ENCODE peak calls at places on chromosome 21, in seven cellular contexts. One of them, this sample, is unnamed.

GRCh38 chr21:17775431-17776126 is 43.6 kb downstream of the C21orf91 start:
- DNase-seq in GDM1: no peak
- DNase-seq in PC-3: no peak
- DNase-seq in Calu3: no peak
- DNase-seq in H7: no peak
- DNase-seq in cardiac fibroblast: no peak
- DNase-seq in activated T-cell treated with anti-CD3 and anti-CD28 coated beads for 1 hour: no peak
- DNase-seq in this sample: no peak

GRCh38 chr21:39159342-39160063 is 23.7 kb downstream of the PSMG1 start:
- DNase-seq in Calu3: no peak
- DNase-seq in H7: no peak
- DNase-seq in PC-3: no peak
- DNase-seq in GDM1: no peak
- DNase-seq in activated T-cell treated with anti-CD3 and anti-CD28 coated beads for 1 hour: no peak
- DNase-seq in cardiac fibroblast: peak; percentile 21
- DNase-seq in this sample: no peak

GRCh38 chr21:45894107-45894810 is 87.3 kb upstream of the COL6A1 start:
- DNase-seq in H7: no peak
- DNase-seq in PC-3: peak; percentile 17
- DNase-seq in GDM1: no peak
- DNase-seq in activated T-cell treated with anti-CD3 and anti-CD28 coated beads for 1 hour: no peak
- DNase-seq in Calu3: no peak
- DNase-seq in cardiac fibroblast: peak; percentile 82
- DNase-seq in this sample: no peak

GRCh38 chr21:46633561-46633960 is 1.9 kb upstream of the PRMT2 start:
- DNase-seq in GDM1: no peak
- DNase-seq in Calu3: no peak
- DNase-seq in cardiac fibroblast: no peak
- DNase-seq in activated T-cell treated with anti-CD3 and anti-CD28 coated beads for 1 hour: no peak
- DNase-seq in PC-3: no peak
- DNase-seq in H7: no peak
- DNase-seq in this sample: no peak

GRCh38 chr21:39141502-39141901 is 41.7 kb downstream of the PSMG1 start:
- DNase-seq in Calu3: no peak
- DNase-seq in PC-3: no peak
- DNase-seq in cardiac fibroblast: peak; percentile 24
- DNase-seq in H7: no peak
- DNase-seq in GDM1: no peak
- DNase-seq in activated T-cell treated with anti-CD3 and anti-CD28 coated beads for 1 hour: no peak
- DNase-seq in this sample: no peak

GRCh38 chr21:16454371-16454770 is 724.6 kb downstream of the USP25 start:
- DNase-seq in Calu3: no peak
- DNase-seq in H7: no peak
- DNase-seq in activated T-cell treated with anti-CD3 and anti-CD28 coated beads for 1 hour: no peak
- DNase-seq in cardiac fibroblast: peak; percentile 53
- DNase-seq in PC-3: no peak
- DNase-seq in GDM1: no peak
- DNase-seq in this sample: peak; percentile 14

GRCh38 chr21:27060190-27060589 is 93.3 kb upstream of the ADAMTS5 start:
- DNase-seq in PC-3: no peak
- DNase-seq in Calu3: no peak
- DNase-seq in H7: no peak
- DNase-seq in GDM1: no peak
- DNase-seq in cardiac fibroblast: peak; percentile 17
- DNase-seq in activated T-cell treated with anti-CD3 and anti-CD28 coated beads for 1 hour: no peak
- DNase-seq in this sample: peak; percentile 10

GRCh38 chr21:23936224-23936623 is 1671.1 kb downstream of the MRPL39 start:
- DNase-seq in cardiac fibroblast: peak; percentile 21
- DNase-seq in activated T-cell treated with anti-CD3 and anti-CD28 coated beads for 1 hour: no peak
- DNase-seq in GDM1: no peak
- DNase-seq in PC-3: peak; percentile 53
- DNase-seq in Calu3: no peak
- DNase-seq in H7: peak; percentile 59
- DNase-seq in this sample: no peak

GRCh38 chr21:41825881-41826280 is 53.3 kb downstream of the PRDM15 start:
- DNase-seq in H7: no peak
- DNase-seq in activated T-cell treated with anti-CD3 and anti-CD28 coated beads for 1 hour: no peak
- DNase-seq in Calu3: no peak
- DNase-seq in PC-3: no peak
- DNase-seq in GDM1: no peak
- DNase-seq in cardiac fibroblast: no peak
- DNase-seq in this sample: no peak

GRCh38 chr21:44092201-44092600 is 15.0 kb upstream of the PWP2 start:
- DNase-seq in cardiac fibroblast: no peak
- DNase-seq in PC-3: no peak
- DNase-seq in H7: no peak
- DNase-seq in activated T-cell treated with anti-CD3 and anti-CD28 coated beads for 1 hour: no peak
- DNase-seq in Calu3: no peak
- DNase-seq in GDM1: no peak
- DNase-seq in this sample: no peak

GRCh38 chr21:25508364-25508763 is 98.9 kb downstream of the MRPL39 start:
- DNase-seq in GDM1: no peak
- DNase-seq in activated T-cell treated with anti-CD3 and anti-CD28 coated beads for 1 hour: no peak
- DNase-seq in Calu3: no peak
- DNase-seq in PC-3: no peak
- DNase-seq in cardiac fibroblast: no peak
- DNase-seq in H7: no peak
- DNase-seq in this sample: no peak

GRCh38 chr21:42079008-42079938 is 8.2 kb downstream of the UMODL1 start:
- DNase-seq in cardiac fibroblast: no peak
- DNase-seq in H7: no peak
- DNase-seq in Calu3: no peak
- DNase-seq in GDM1: no peak
- DNase-seq in activated T-cell treated with anti-CD3 and anti-CD28 coated beads for 1 hour: no peak
- DNase-seq in PC-3: no peak
- DNase-seq in this sample: peak; percentile 69

GRCh38 chr21:37866027-37866426 is 50.2 kb downstream of the KCNJ6 start:
- DNase-seq in cardiac fibroblast: no peak
- DNase-seq in PC-3: no peak
- DNase-seq in H7: no peak
- DNase-seq in activated T-cell treated with anti-CD3 and anti-CD28 coated beads for 1 hour: no peak
- DNase-seq in GDM1: peak; percentile 19
- DNase-seq in Calu3: no peak
- DNase-seq in this sample: peak; percentile 74

GRCh38 chr21:45992311-45993209 is 11.0 kb downstream of the COL6A1 start:
- DNase-seq in cardiac fibroblast: no peak
- DNase-seq in Calu3: no peak
- DNase-seq in activated T-cell treated with anti-CD3 and anti-CD28 coated beads for 1 hour: no peak
- DNase-seq in GDM1: no peak
- DNase-seq in H7: peak; percentile 56
- DNase-seq in PC-3: no peak
- DNase-seq in this sample: no peak

GRCh38 chr21:45208627-45208951 is 79.1 kb downstream of the POFUT2 start:
- DNase-seq in Calu3: no peak
- DNase-seq in cardiac fibroblast: no peak
- DNase-seq in GDM1: no peak
- DNase-seq in activated T-cell treated with anti-CD3 and anti-CD28 coated beads for 1 hour: no peak
- DNase-seq in H7: no peak
- DNase-seq in PC-3: peak; percentile 12
- DNase-seq in this sample: no peak

GRCh38 chr21:43928230-43928607 is 63.2 kb downstream of the AGPAT3 start:
- DNase-seq in GDM1: no peak
- DNase-seq in Calu3: no peak
- DNase-seq in activated T-cell treated with anti-CD3 and anti-CD28 coated beads for 1 hour: no peak
- DNase-seq in cardiac fibroblast: no peak
- DNase-seq in PC-3: no peak
- DNase-seq in H7: peak; percentile 60
- DNase-seq in this sample: no peak

GRCh38 chr21:15731243-15731613 is 1.4 kb downstream of the USP25 start:
- DNase-seq in cardiac fibroblast: no peak
- DNase-seq in H7: no peak
- DNase-seq in activated T-cell treated with anti-CD3 and anti-CD28 coated beads for 1 hour: no peak
- DNase-seq in PC-3: peak; percentile 86
- DNase-seq in GDM1: no peak
- DNase-seq in Calu3: no peak
- DNase-seq in this sample: peak; percentile 70

GRCh38 chr21:26887241-26887640 is 42.0 kb upstream of the ADAMTS1 start:
- DNase-seq in PC-3: peak; percentile 4
- DNase-seq in H7: no peak
- DNase-seq in cardiac fibroblast: peak; percentile 37
- DNase-seq in GDM1: no peak
- DNase-seq in Calu3: no peak
- DNase-seq in activated T-cell treated with anti-CD3 and anti-CD28 coated beads for 1 hour: no peak
- DNase-seq in this sample: no peak

GRCh38 chr21:32257952-32258785 is 20.7 kb downstream of the MIS18A start:
- DNase-seq in PC-3: peak; percentile 89
- DNase-seq in activated T-cell treated with anti-CD3 and anti-CD28 coated beads for 1 hour: no peak
- DNase-seq in H7: peak; percentile 78
- DNase-seq in GDM1: peak; percentile 3
- DNase-seq in cardiac fibroblast: peak; percentile 91
- DNase-seq in Calu3: peak; percentile 59
- DNase-seq in this sample: peak; percentile 80

GRCh38 chr21:39660191-39660590 is 47.5 kb downstream of the B3GALT5 start:
- DNase-seq in cardiac fibroblast: peak; percentile 28
- DNase-seq in H7: no peak
- DNase-seq in GDM1: no peak
- DNase-seq in activated T-cell treated with anti-CD3 and anti-CD28 coated beads for 1 hour: no peak
- DNase-seq in PC-3: peak; percentile 25
- DNase-seq in Calu3: no peak
- DNase-seq in this sample: no peak

GRCh38 chr21:34743831-34744230 is 75.0 kb downstream of the CLIC6 start:
- DNase-seq in activated T-cell treated with anti-CD3 and anti-CD28 coated beads for 1 hour: no peak
- DNase-seq in H7: no peak
- DNase-seq in GDM1: no peak
- DNase-seq in Calu3: peak; percentile 59
- DNase-seq in cardiac fibroblast: peak; percentile 56
- DNase-seq in PC-3: peak; percentile 98
- DNase-seq in this sample: peak; percentile 81

GRCh38 chr21:15367061-15367626 is 302.3 kb upstream of the NRIP1 start:
- DNase-seq in H7: no peak
- DNase-seq in Calu3: no peak
- DNase-seq in GDM1: no peak
- DNase-seq in PC-3: no peak
- DNase-seq in activated T-cell treated with anti-CD3 and anti-CD28 coated beads for 1 hour: no peak
- DNase-seq in cardiac fibroblast: no peak
- DNase-seq in this sample: no peak

GRCh38 chr21:33940846-33941245 is 25.2 kb upstream of the ATP5PO start:
- DNase-seq in PC-3: no peak
- DNase-seq in GDM1: no peak
- DNase-seq in Calu3: no peak
- DNase-seq in activated T-cell treated with anti-CD3 and anti-CD28 coated beads for 1 hour: no peak
- DNase-seq in cardiac fibroblast: peak; percentile 37
- DNase-seq in H7: no peak
- DNase-seq in this sample: no peak

GRCh38 chr21:38166214-38166547 is 90.6 kb upstream of the KCNJ15 start:
- DNase-seq in cardiac fibroblast: no peak
- DNase-seq in activated T-cell treated with anti-CD3 and anti-CD28 coated beads for 1 hour: no peak
- DNase-seq in H7: no peak
- DNase-seq in GDM1: no peak
- DNase-seq in PC-3: no peak
- DNase-seq in Calu3: no peak
- DNase-seq in this sample: no peak

GRCh38 chr21:41365377-41366107 is 3.7 kb downstream of the MX2 start:
- DNase-seq in Calu3: no peak
- DNase-seq in PC-3: no peak
- DNase-seq in GDM1: no peak
- DNase-seq in H7: no peak
- DNase-seq in activated T-cell treated with anti-CD3 and anti-CD28 coated beads for 1 hour: no peak
- DNase-seq in cardiac fibroblast: no peak
- DNase-seq in this sample: no peak